ENCODE peak calls at places on chromosomes 5 and 9, in seven cellular contexts. W, F, A, V, I, J and R are unnamed samples.

GRCh38 chr5:75671506-75671905 is 45.7 kb downstream of the POC5 start:
- DNase-seq in J (no peak), W (no peak), I (no peak), A (no peak), F (no peak), V (no peak), R (no peak)

GRCh38 chr5:113201715-113202114 is 225.1 kb downstream of the DCP2 start:
- DNase-seq in V (no peak), F (no peak), I (no peak), J (no peak), W (no peak), A (no peak), R (no peak)

GRCh38 chr5:149773245-149774095 is 43.4 kb downstream of the PPARGC1B start:
- DNase-seq in I (no peak), J (no peak), W (no peak), F (no peak), A (no peak), V (peak; percentile 26), R (no peak)

GRCh38 chr5:9168791-9169611 is 376.9 kb downstream of the SEMA5A start:
- DNase-seq in I (no peak), J (no peak), A (peak; percentile 25), V (no peak), W (no peak), F (no peak), R (no peak)

GRCh38 chr9:108521063-108521462 is 334.7 kb downstream of the ACTL7B start:
- DNase-seq in F (peak; percentile 47), J (no peak), A (peak; percentile 77), V (no peak), I (no peak), W (no peak), R (no peak)

GRCh38 chr5:19547640-19548039 is 440.4 kb downstream of the CDH18 start:
- DNase-seq in F (peak; percentile 1), A (no peak), V (no peak), W (no peak), I (no peak), J (no peak), R (no peak)

GRCh38 chr5:99900302-99900811 is 634.8 kb upstream of the FAM174A start:
- DNase-seq in A (peak; percentile 31), I (no peak), J (no peak), W (no peak), V (peak; percentile 42), F (no peak), R (no peak)

GRCh38 chr9:129702563-129702962 is 37.1 kb downstream of the PRRX2 start:
- DNase-seq in W (peak; percentile 74), F (peak; percentile 86), J (no peak), I (no peak), V (no peak), A (peak; percentile 85), R (no peak)

GRCh38 chr5:159975462-159976019 is 33.4 kb upstream of the TTC1 start:
- DNase-seq in I (peak; percentile 43), W (no peak), J (peak; percentile 37), F (peak; percentile 93), A (peak; percentile 29), V (no peak), R (no peak)

GRCh38 chr9:26260238-26260637 is 582.0 kb upstream of the TUSC1 start:
- DNase-seq in J (no peak), I (no peak), V (no peak), A (peak; percentile 69), W (no peak), F (peak; percentile 47), R (no peak)

GRCh38 chr5:90054612-90055011 is 354.9 kb downstream of the CETN3 start:
- DNase-seq in F (no peak), I (no peak), V (no peak), W (no peak), A (peak; percentile 61), J (no peak), R (no peak)

GRCh38 chr9:136182850-136183422 is 22.0 kb downstream of the LHX3 start:
- DNase-seq in W (no peak), I (no peak), J (no peak), V (peak; percentile 6), A (no peak), F (no peak), R (no peak)

GRCh38 chr5:168844566-168845296 is 265.6 kb upstream of the PANK3 start:
- DNase-seq in F (no peak), A (no peak), J (no peak), I (peak; percentile 62), V (peak; percentile 88), W (no peak), R (no peak)

GRCh38 chr9:124835026-124835501 is 18.2 kb upstream of the WDR38 start:
- DNase-seq in V (peak; percentile 97), F (no peak), I (no peak), J (peak; percentile 91), A (peak; percentile 95), W (no peak), R (no peak)

GRCh38 chr9:20504930-20505329 is 117.4 kb downstream of the MLLT3 start:
- DNase-seq in V (no peak), I (no peak), W (no peak), F (no peak), J (no peak), A (no peak), R (no peak)

GRCh38 chr5:56269216-56269927 is 36.2 kb upstream of the ANKRD55 start:
- DNase-seq in W (no peak), J (no peak), F (peak; percentile 48), I (peak; percentile 20), A (peak; percentile 38), V (peak; percentile 44), R (no peak)

GRCh38 chr5:56481998-56482698 is 249.0 kb upstream of the ANKRD55 start:
- DNase-seq in I (no peak), A (no peak), W (no peak), F (no peak), J (no peak), V (no peak), R (no peak)

GRCh38 chr9:23123048-23123632 is 676.5 kb downstream of the DMRTA1 start:
- DNase-seq in J (no peak), F (no peak), V (peak; percentile 17), W (no peak), I (peak; percentile 54), A (peak; percentile 16), R (no peak)

GRCh38 chr5:10519729-10520128 is 44.1 kb upstream of the ANKRD33B start:
- DNase-seq in J (no peak), I (no peak), V (no peak), W (no peak), A (no peak), F (no peak), R (no peak)

GRCh38 chr5:169107316-169107715 is 193.6 kb downstream of the SLIT3 start:
- DNase-seq in A (no peak), V (no peak), F (no peak), W (no peak), J (no peak), I (no peak), R (no peak)

GRCh38 chr5:87233122-87233521 is 34.6 kb upstream of the RASA1 start:
- DNase-seq in W (no peak), V (no peak), I (no peak), J (no peak), A (no peak), F (no peak), R (no peak)

GRCh38 chr9:113580041-113580953 is 116.8 kb downstream of the RGS3 start:
- DNase-seq in J (peak; percentile 85), I (no peak), A (peak; percentile 86), V (no peak), W (peak; percentile 98), F (no peak), R (no peak)

GRCh38 chr9:113578877-113579269 is 115.3 kb downstream of the RGS3 start:
- DNase-seq in I (no peak), A (peak; percentile 98), W (peak; percentile 80), J (peak; percentile 77), F (peak; percentile 94), V (no peak), R (no peak)

GRCh38 chr9:113577525-113578261 is 114.2 kb downstream of the RGS3 start:
- DNase-seq in V (peak; percentile 50), A (no peak), I (no peak), J (peak; percentile 26), F (peak; percentile 62), W (peak; percentile 55), R (no peak)

GRCh38 chr9:113579270-113580040 is 115.9 kb downstream of the RGS3 start:
- DNase-seq in J (peak; percentile 77), I (no peak), A (no peak), W (peak; percentile 80), F (no peak), V (no peak), R (no peak)

GRCh38 chr9:113578279-113578865 is 114.8 kb downstream of the RGS3 start:
- DNase-seq in A (no peak), J (peak; percentile 26), F (no peak), I (no peak), V (no peak), W (no peak), R (no peak)
- TF ChIP-seq CTCF in A (no peak), J (no peak), F (no peak), I (no peak), V (no peak), W (no peak), R (no peak)

GRCh38 chr9:744046-744712 is 97.3 kb upstream of the DMRT1 start:
- DNase-seq in W (no peak), J (no peak), V (no peak), I (no peak), A (no peak), F (no peak), R (no peak)
- TF ChIP-seq CTCF in W (no peak), J (no peak), V (no peak), I (no peak), A (no peak), F (no peak), R (no peak)

DNA sequence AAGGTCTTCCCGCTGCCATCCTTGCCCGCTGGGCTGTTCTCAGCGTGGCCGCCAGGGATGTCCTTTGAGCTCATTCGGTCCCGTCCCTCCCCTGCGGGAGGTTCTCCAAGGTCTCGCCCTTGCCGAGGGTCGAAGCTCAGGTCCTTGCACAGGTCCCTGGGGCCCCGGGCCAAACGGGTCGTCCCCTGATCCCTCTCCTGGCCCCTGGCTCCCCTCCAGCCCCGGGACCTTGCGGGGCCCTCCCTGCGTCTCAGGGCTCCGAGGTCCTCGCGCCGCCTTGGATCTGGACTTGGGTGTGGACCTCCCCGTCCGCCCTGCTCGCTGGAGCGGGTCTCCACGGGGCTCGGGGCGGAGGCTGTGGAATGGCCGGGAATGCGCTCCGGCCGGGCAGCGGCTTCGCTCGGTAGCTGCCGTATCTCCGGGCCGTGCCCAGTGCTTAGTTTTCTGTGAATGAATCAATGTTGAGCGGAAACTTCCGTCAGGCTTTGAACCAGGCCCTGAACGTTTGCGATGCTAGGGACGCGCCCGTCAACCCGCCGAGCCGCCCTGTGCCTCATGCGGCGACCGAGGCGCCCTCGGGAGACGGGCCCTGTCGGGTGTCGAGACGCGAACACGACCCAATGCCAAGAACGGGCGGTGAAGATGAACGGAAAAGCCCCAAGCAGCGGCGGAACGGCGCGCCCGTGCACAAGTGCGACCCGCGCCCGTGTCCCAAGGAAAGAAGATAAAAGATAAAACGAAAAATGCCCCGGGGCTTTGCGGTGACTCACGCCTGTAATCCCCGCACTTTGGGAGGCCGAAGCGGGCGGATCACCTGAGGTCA is 779 bp downstream of the RNU6ATAC start:
- DNase-seq in F (peak; percentile 35), V (no peak), A (no peak), I (peak; percentile 52), J (peak; percentile 76), W (peak; percentile 82), R (peak; percentile 34)
- TF ChIP-seq CTCF in F (peak; percentile 23), V (no peak), A (no peak), I (no peak), J (peak; percentile 26), W (peak; percentile 53), R (peak; percentile 46)

GRCh38 chr5:156096259-156096658 is 230.7 kb upstream of the SGCD start:
- DNase-seq in I (no peak), V (no peak), J (no peak), A (no peak), F (peak; percentile 12), W (no peak), R (no peak)
- TF ChIP-seq CTCF in I (no peak), V (no peak), J (no peak), A (no peak), F (no peak), W (no peak), R (no peak)